ENCODE peak calls at places on chromosome 6, in five cellular contexts. A is NCI-H1092; U is activated naive CD8-positive, alpha-beta T cell treated with anti-CD3 and anti-CD28 coated beads, Interleukin-2, amount 50 U/mL, for 16 hours; R is CD8-positive, alpha-beta T cell; D is stimulated activated CD4-positive, alpha-beta T cell treated with anti-CD3 and anti-CD28 coated beads, Interleukin-12 subunit alpha, Interleukin-12 subunit beta, amount 100 ng/mL, for 4 hours. K is an unnamed sample.

GRCh38 chr6:132764370-132764769 is 6.7 kb upstream of the VNN2 start:
- DNase-seq in A (no peak), U (no peak), R (no peak), D (no peak), K (no peak)

GRCh38 chr6:6201200-6201599 is 119.3 kb downstream of the F13A1 start:
- DNase-seq in A (no peak), U (no peak), R (no peak), D (no peak), K (no peak)

GRCh38 chr6:167449099-167449861 is 124.4 kb downstream of the TTLL2 start:
- DNase-seq in A (no peak), U (no peak), R (no peak), D (no peak), K (no peak)

GRCh38 chr6:117441824-117442264 is 16.1 kb upstream of the ROS1 start:
- DNase-seq in A (no peak), U (no peak), R (no peak), D (no peak), K (no peak)

GRCh38 chr6:129730477-129731165 is 20.6 kb upstream of the ARHGAP18 start:
- DNase-seq in A (no peak), U (no peak), R (peak), D (no peak), K (no peak)

GRCh38 chr6:44198684-44199083 is 18.0 kb upstream of the MYMX start:
- DNase-seq in A (no peak), U (no peak), R (no peak), D (no peak), K (no peak)

GRCh38 chr6:134007077-134007476 is 45.3 kb downstream of the SLC2A12 start:
- DNase-seq in A (peak), U (no peak), R (no peak), D (no peak), K (no peak)

GRCh38 chr6:110039364-110039995 is 61.4 kb downstream of the GPR6 start:
- DNase-seq in A (peak), U (peak), R (peak), D (peak), K (peak)

GRCh38 chr6:26251354-26252081 is 113.5 kb upstream of the BTN3A2 start:
- DNase-seq in A (peak), U (no peak), R (peak), D (no peak), K (peak)

GRCh38 chr6:106084106-106084963 is 1.8 kb upstream of the PRDM1 start:
- DNase-seq in A (no peak), U (no peak), R (no peak), D (no peak), K (no peak)

GRCh38 chr6:78611886-78612480 is 255.4 kb upstream of the IRAK1BP1 start:
- DNase-seq in A (no peak), U (no peak), R (no peak), D (no peak), K (no peak)

GRCh38 chr6:53658992-53659391 is 6.6 kb downstream of the KLHL31 start:
- DNase-seq in A (no peak), U (no peak), R (no peak), D (no peak), K (no peak)

GRCh38 chr6:109644131-109644530 is 46.9 kb downstream of the AK9 start:
- DNase-seq in A (no peak), U (no peak), R (no peak), D (no peak), K (no peak)

GRCh38 chr6:44268095-44268628 is 2.1 kb upstream of the TMEM151B start:
- DNase-seq in A (peak), U (peak), R (peak), D (peak), K (peak)

GRCh38 chr6:111552241-111552744 is 53.4 kb downstream of the TRAF3IP2 start:
- DNase-seq in A (peak), U (no peak), R (no peak), D (no peak), K (no peak)

GRCh38 chr6:34243901-34244884 is 4.6 kb downstream of the SMIM29 start:
- DNase-seq in A (no peak), U (no peak), R (no peak), D (peak), K (peak)

GRCh38 chr6:62652692-62653328 is 366.8 kb upstream of the KHDRBS2 start:
- DNase-seq in A (no peak), U (no peak), R (no peak), D (no peak), K (no peak)

K was measured in activated T-cell treated with anti-CD3 and anti-CD28 coated beads for 48 hours.